ENCODE peak calls at places on chromosomes 5 and 9, in ten cellular contexts. R is GM23338; H is nephron progenitor cell; N is lower leg skin; Q is CD8-positive, alpha-beta T cell; A is RWPE1; U is psoas muscle; K is fibroblast of pulmonary artery; J is osteocyte; E is mammary epithelial cell. G is an unnamed sample.

GRCh38 chr5:148912146-148912545 is 85.7 kb downstream of the ADRB2 start:
- DNase-seq in R (no peak), H (no peak), N (no peak), Q (no peak), A (no peak), U (no peak), K (peak; percentile 11), J (no peak), E (peak; percentile 15), G (no peak)

GRCh38 chr5:26482817-26483375 is 555.5 kb downstream of the CDH9 start:
- DNase-seq in R (peak; percentile 92), H (peak; percentile 38), N (no peak), Q (no peak), A (peak; percentile 63), U (no peak), K (peak; percentile 3), J (no peak), E (no peak), G (no peak)

GRCh38 chr5:167730121-167730520 is 561.3 kb upstream of the WWC1 start:
- DNase-seq in R (no peak), H (no peak), N (no peak), Q (no peak), A (peak; percentile 95), U (no peak), K (peak; percentile 98), J (no peak), E (peak; percentile 90), G (no peak)

GRCh38 chr5:124663101-124663506 is 83.3 kb downstream of the ZNF608 start:
- DNase-seq in R (peak; percentile 47), H (no peak), N (no peak), Q (no peak), A (no peak), U (no peak), K (no peak), J (no peak), E (peak; percentile 35), G (no peak)

GRCh38 chr5:124580925-124581821 is 165.3 kb downstream of the ZNF608 start:
- DNase-seq in R (peak; percentile 95), H (peak; percentile 33), N (no peak), Q (no peak), A (no peak), U (no peak), K (no peak), J (no peak), E (peak; percentile 33), G (no peak)

GRCh38 chr5:40481226-40481625 is 198.5 kb upstream of the PTGER4 start:
- DNase-seq in R (no peak), H (no peak), N (no peak), Q (no peak), A (peak; percentile 51), U (no peak), K (no peak), J (no peak), E (peak; percentile 73), G (no peak)

GRCh38 chr5:131757830-131758519 is 38.8 kb downstream of the FNIP1 start:
- DNase-seq in R (no peak), H (no peak), N (no peak), Q (no peak), A (no peak), U (no peak), K (no peak), J (no peak), E (no peak), G (no peak)

GRCh38 chr5:169299146-169299545 is 1.8 kb downstream of the SLIT3 start:
- DNase-seq in R (no peak), H (no peak), N (no peak), Q (no peak), A (no peak), U (no peak), K (no peak), J (no peak), E (peak; percentile 10), G (no peak)

GRCh38 chr5:60687927-60688720 is 11.8 kb downstream of the DEPDC1B start:
- DNase-seq in R (peak; percentile 66), H (no peak), N (no peak), Q (no peak), A (peak; percentile 45), U (no peak), K (peak; percentile 70), J (no peak), E (peak; percentile 52), G (no peak)

GRCh38 chr5:37892571-37892970 is 52.7 kb upstream of the GDNF start:
- DNase-seq in R (no peak), H (no peak), N (no peak), Q (no peak), A (no peak), U (no peak), K (no peak), J (no peak), E (no peak), G (no peak)

GRCh38 chr9:136538599-136539426 is 7.0 kb downstream of the NOTCH1 start:
- DNase-seq in R (no peak), H (no peak), N (no peak), Q (peak; percentile 70), A (peak; percentile 61), U (no peak), K (peak; percentile 36), J (no peak), E (no peak), G (no peak)

DNA sequence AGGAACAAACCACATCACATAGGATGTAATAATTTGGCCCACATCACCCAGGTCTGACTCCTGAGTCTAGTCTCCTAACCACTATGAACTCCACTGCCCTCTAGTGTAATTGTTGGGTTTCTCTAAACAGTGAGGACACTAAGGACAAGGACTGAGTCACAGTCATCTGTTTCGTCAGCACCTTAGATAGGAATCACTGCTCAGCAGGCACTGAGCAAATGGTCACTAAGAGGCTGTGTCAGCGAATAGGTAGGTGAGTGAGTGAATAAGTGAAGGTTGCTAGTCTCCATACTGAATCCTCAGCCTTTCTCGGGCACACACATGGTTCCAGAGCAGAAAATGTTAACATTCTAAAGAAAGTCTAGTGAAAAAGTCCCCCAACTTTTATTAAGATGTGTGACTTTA is 278.6 kb downstream of the SPOCK1 start:
- DNase-seq in R (peak; percentile 76), H (no peak), N (no peak), Q (no peak), A (peak; percentile 89), U (no peak), K (peak; percentile 84), J (no peak), E (peak; percentile 96), G (no peak)
- TF ChIP-seq CTCF in R (peak; percentile 61), H (peak; percentile 47), N (no peak), Q (no peak), A (peak; percentile 53), U (peak; percentile 26), K (peak; percentile 81), J (peak; percentile 48), E (peak; percentile 83), G (no peak)

DNA sequence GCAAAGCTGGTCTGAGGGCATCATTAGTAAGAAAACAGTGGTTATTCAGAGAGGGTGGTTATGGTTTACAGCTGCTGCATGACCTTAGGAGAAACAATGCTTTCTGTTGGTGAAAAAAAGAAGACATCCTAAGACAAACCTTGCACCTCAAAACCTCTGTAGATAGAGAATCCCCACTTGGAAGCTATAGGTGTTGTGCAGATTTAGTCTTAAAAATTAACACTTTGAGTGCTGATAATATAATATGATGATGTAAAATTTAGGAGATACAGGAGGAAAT is 1.4 kb upstream of the PTTG1 start:
- DNase-seq in R (no peak), H (no peak), N (no peak), Q (no peak), A (no peak), U (no peak), K (no peak), J (no peak), E (no peak), G (no peak)
- TF ChIP-seq CTCF in R (no peak), H (no peak), N (no peak), Q (no peak), A (no peak), U (no peak), K (no peak), J (no peak), E (no peak), G (no peak)

GRCh38 chr9:119368681-119369581 is at the start of gene BRINP1:
- DNase-seq in R (peak; percentile 83), H (peak; percentile 84), N (no peak), Q (no peak), A (peak; percentile 19), U (peak; percentile 45), K (peak; percentile 4), J (no peak), E (peak; percentile 76), G (no peak)

GRCh38 chr9:119368179-119368578 is 1.1 kb downstream of the BRINP1 start:
- DNase-seq in R (peak; percentile 29), H (no peak), N (no peak), Q (no peak), A (no peak), U (no peak), K (no peak), J (no peak), E (no peak), G (no peak)

GRCh38 chr9:119369670-119370366 is 583 bp upstream of the BRINP1 start:
- DNase-seq in R (no peak), H (no peak), N (no peak), Q (no peak), A (no peak), U (no peak), K (no peak), J (no peak), E (no peak), G (no peak)

GRCh38 chr9:119366909-119367690 is 2.1 kb downstream of the BRINP1 start:
- DNase-seq in R (no peak), H (no peak), N (no peak), Q (no peak), A (no peak), U (no peak), K (no peak), J (no peak), E (peak; percentile 51), G (no peak)

DNA sequence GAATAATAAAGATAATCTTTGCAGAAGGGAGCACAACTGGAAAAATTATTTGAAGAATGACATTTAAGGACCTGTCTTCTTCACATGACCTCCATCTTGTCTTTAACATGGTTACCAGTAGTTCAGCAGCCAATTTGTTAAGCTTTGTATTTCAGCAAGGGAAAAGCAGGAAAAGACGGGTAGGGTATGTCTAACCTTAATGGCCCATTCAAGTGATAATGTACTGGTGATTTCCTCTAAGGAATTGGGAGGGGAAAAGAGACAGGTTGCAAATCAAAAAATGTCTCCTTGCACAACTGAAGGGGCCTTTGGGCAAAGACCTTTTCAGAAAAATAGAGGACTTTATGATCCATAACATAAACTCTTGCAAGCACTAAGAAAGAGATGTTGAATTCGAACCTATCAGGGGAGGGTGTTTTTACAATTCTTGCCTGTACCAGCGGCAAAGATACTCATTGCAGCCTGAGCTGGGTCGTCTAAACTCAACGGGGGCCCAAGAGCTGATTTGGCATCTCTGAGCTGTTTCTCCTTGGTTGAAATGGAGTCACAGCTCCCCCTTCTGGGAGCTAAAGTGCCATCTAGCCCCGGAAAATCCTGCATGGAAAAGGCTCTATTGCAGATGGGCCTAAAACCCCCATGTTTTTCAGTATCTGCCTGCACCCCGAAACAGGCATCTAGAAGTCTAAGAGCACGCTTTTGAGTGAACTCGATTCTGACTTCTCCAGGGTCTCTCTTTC is 3.8 kb downstream of the BRINP1 start:
- DNase-seq in R (peak; percentile 95), H (peak; percentile 68), N (no peak), Q (no peak), A (no peak), U (no peak), K (peak; percentile 10), J (no peak), E (peak; percentile 40), G (no peak)
- TF ChIP-seq CTCF in R (peak; percentile 90), H (peak; percentile 74), N (no peak), Q (no peak), A (peak; percentile 27), U (peak; percentile 32), K (peak; percentile 40), J (peak; percentile 55), E (peak; percentile 59), G (no peak)

GRCh38 chr5:115487750-115488149 is 56.8 kb downstream of the FEM1C start:
- DNase-seq in R (no peak), H (no peak), N (no peak), Q (no peak), A (no peak), U (no peak), K (no peak), J (no peak), E (no peak), G (no peak)
- TF ChIP-seq CTCF in R (no peak), H (no peak), N (no peak), Q (no peak), A (no peak), U (no peak), K (no peak), J (no peak), E (no peak), G (no peak)